ENCODE peak calls at places on chromosome 12, in six cellular contexts. I is kidney, S is ovary, U is left ventricle myocardium inferior, D is SK-N-SH, Z is endodermal cell. O is an unnamed sample. For H3K36me3, the result is how much of the 10 kb centered on the place peaks cover.

GRCh38 chr12:44507471-44507870 is 368.6 kb downstream of the NELL2 start:
- DNase-seq in S (no peak), Z (no peak), U (no peak), D (no peak), I (no peak), O (no peak)

GRCh38 chr12:3803865-3804472 is 51.1 kb upstream of the CRACR2A start:
- DNase-seq in D (peak), I (peak), Z (peak), U (peak), S (peak), O (peak)

GRCh38 chr12:30926243-30927209 is at the start of gene TSPAN11:
- DNase-seq in U (peak), S (peak), D (peak), Z (peak), I (peak), O (peak)

GRCh38 chr12:52086366-52086765 is 6.9 kb downstream of the SMIM41 start:
- DNase-seq in S (no peak), U (no peak), Z (no peak), I (peak), D (peak), O (no peak)

GRCh38 chr12:30829876-30830275 is 75.1 kb upstream of the CAPRIN2 start:
- DNase-seq in U (no peak), S (no peak), Z (peak), I (no peak), D (no peak), O (no peak)

GRCh38 chr12:132259364-132259871 is 70.0 kb downstream of the GALNT9 start:
- DNase-seq in Z (no peak), U (no peak), S (no peak), I (peak), D (no peak), O (no peak)

GRCh38 chr12:550473-551260 is 90.9 kb downstream of the B4GALNT3 start:
- DNase-seq in I (no peak), Z (no peak), S (no peak), D (no peak), U (peak), O (no peak)

GRCh38 chr12:68119250-68119649 is 40.3 kb downstream of the IFNG start:
- DNase-seq in U (no peak), I (no peak), Z (no peak), S (no peak), D (peak), O (no peak)

GRCh38 chr12:77943466-77943865 is 112.8 kb downstream of the NAV3 start:
- DNase-seq in S (no peak), D (no peak), U (no peak), Z (no peak), I (no peak), O (no peak)

GRCh38 chr12:22115711-22116110 is 69.7 kb downstream of the CMAS start:
- DNase-seq in U (no peak), D (no peak), Z (no peak), I (no peak), S (no peak), O (no peak)

GRCh38 chr12:89529738-89530137 is 3.9 kb upstream of the POC1B start:
- DNase-seq in Z (no peak), U (no peak), D (peak), I (no peak), S (no peak), O (peak)

GRCh38 chr12:109596418-109597244 is 23.0 kb downstream of the MVK start:
- DNase-seq in I (no peak), U (no peak), D (no peak), Z (peak), S (no peak), O (no peak)

GRCh38 chr12:10719482-10719881 is 3.6 kb downstream of the YBX3 start:
- DNase-seq in U (peak), D (no peak), Z (no peak), I (no peak), S (no peak), O (no peak)

GRCh38 chr12:5944688-5945070 is 380 bp downstream of the ANO2 start:
- DNase-seq in I (peak), Z (peak), U (no peak), S (no peak), D (no peak), O (no peak)

GRCh38 chr12:124359671-124360581 is 65.0 kb downstream of the RFLNA start:
- DNase-seq in S (peak), Z (no peak), U (peak), I (no peak), D (peak), O (peak)

GRCh38 chr12:22974865-22975264 is 349.9 kb downstream of the ETNK1 start:
- DNase-seq in Z (no peak), I (no peak), S (no peak), U (no peak), D (no peak), O (peak)

GRCh38 chr12:48003226-48004038 is 844 bp downstream of the COL2A1 start:
- DNase-seq in D (no peak), I (peak), S (no peak), U (no peak), Z (peak), O (peak)

GRCh38 chr12:89721291-89721987 is 12.8 kb upstream of the ATP2B1 start:
- DNase-seq in U (no peak), S (no peak), Z (no peak), I (no peak), D (no peak), O (no peak)

GRCh38 chr12:31006416-31007152 is 67.1 kb upstream of the DDX11 start:
- DNase-seq in D (no peak), Z (no peak), I (peak), S (no peak), U (no peak), O (no peak)

GRCh38 chr12:19683178-19683927 is 244.1 kb downstream of the AEBP2 start:
- DNase-seq in D (no peak), U (no peak), S (no peak), Z (no peak), I (no peak), O (no peak)

GRCh38 chr12:116867523-116867922 is 13.7 kb downstream of the HRK start:
- DNase-seq in S (no peak), D (no peak), U (no peak), I (peak), Z (no peak), O (no peak)

GRCh38 chr12:125050868-125051267 is 14.4 kb upstream of the AACS start:
- DNase-seq in U (no peak), Z (peak), S (no peak), D (no peak), I (no peak), O (no peak)

GRCh38 chr12:1531160-1531653 is 63.2 kb downstream of the FBXL14 start:
- DNase-seq in U (no peak), Z (peak), D (no peak), S (peak), I (no peak), O (no peak)

GRCh38 chr12:182381-182883 is 31.5 kb downstream of the SLC6A12 start:
- DNase-seq in U (peak), S (no peak), I (no peak), D (no peak), Z (no peak), O (no peak)

GRCh38 chr12:108777156-108777555 is 45.8 kb upstream of the CORO1C start:
- DNase-seq in Z (no peak), D (no peak), I (no peak), S (no peak), U (no peak), O (no peak)

GRCh38 chr12:3274664-3275063 is 197.5 kb downstream of the TSPAN9 start:
- DNase-seq in D (no peak), Z (no peak), S (no peak), U (peak), I (no peak), O (no peak)

GRCh38 chr12:68675098-68675842 is 11.5 kb upstream of the NUP107 start:
- DNase-seq in I (no peak), D (no peak), U (no peak), S (no peak), Z (peak), O (peak)

GRCh38 chr12:72346331-72346944 is 74.3 kb downstream of the TRHDE start:
- DNase-seq in I (no peak), D (peak), S (peak), Z (peak), U (no peak), O (peak)

GRCh38 chr12:69987453-69988102 is 162.6 kb downstream of the MYRFL start:
- DNase-seq in S (no peak), Z (no peak), D (no peak), U (no peak), I (no peak), O (peak)

GRCh38 chr12:103672401-103673119 is 85.5 kb downstream of the STAB2 start:
- DNase-seq in D (no peak), Z (no peak), I (no peak), S (no peak), U (no peak), O (no peak)

GRCh38 chr12:120447992-120448391 is 1.7 kb downstream of the GATC start:
- DNase-seq in U (no peak), I (no peak), S (no peak), D (no peak), Z (no peak), O (no peak)

GRCh38 chr12:120444676-120445075 is 1.5 kb downstream of the TRIAP1 start:
- DNase-seq in I (no peak), Z (no peak), D (no peak), U (no peak), S (no peak), O (no peak)

DNA sequence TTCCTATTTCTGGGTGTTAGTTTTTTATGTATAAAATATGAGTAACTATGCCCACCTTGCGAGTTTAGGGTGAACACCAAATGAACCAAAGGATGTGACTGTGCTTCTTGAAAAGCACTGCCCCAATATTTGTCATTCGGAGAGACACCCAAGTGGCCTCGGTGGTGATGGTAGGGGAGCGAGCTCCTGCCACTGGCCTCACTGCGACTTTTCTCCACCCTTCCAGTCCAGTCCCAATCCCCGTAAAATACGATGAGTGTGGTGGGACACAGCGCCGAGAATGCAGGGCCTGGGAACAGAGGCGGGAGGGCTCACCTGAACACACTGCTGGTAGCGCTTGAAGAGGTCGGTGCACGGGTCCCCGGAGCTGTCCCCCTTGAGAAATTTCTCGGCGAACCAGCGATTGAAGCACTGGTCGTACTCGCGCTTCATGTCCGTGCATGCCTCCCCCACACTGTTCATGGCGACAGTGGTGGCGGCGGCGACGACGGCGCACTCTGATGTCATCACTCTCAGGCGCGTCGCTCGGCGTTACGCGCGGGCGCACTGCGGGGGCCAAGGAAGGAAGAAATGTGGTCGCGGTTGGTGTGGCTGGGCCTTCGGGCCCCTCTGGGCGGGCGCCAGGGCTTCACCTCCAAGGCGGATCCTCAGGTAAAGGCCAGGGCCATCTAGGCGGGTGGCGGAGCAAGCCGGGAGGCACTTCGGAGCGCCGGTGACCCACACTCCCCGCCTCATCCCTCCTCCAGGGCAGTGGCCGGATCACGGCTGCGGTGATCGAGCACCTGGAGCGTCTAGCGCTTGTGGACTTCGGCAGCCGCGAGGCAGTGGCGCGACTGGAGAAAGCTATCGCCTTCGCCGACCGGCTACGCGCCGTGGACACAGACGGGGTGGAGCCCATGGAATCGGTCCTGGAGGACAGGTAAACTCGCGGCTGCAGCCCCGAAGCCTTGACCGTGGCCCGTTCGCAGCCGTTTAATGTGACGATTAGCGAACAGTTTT is at the start of the genes GATC and TRIAP1:
- DNase-seq in I (peak), U (peak), D (peak), Z (peak), S (peak), O (peak)
- H3K27ac ChIP-seq in I (peak), U (peak), D (peak), Z (peak), S (peak), O (peak)

DNA sequence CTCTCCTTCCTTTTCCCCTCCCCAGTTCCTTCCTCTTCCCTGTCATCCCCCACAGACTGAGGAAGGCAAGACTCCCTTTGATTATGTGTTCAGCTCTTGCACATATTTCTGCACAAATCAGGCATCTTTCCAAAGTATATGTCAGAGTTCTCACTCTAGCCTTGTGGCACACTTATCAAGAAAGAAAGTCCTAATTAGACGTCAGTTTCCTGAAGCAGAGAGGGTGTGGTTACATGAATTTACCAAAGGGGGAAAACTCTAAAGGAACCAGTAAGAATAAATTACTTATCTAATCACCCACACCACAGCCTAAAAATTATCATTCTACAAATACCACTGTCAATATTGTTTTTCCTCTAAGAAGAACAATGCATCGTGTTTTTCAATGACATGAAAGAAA is 120.7 kb upstream of the GRIP1 start:
- DNase-seq in S (no peak), Z (no peak), I (no peak), U (no peak), D (no peak), O (no peak)
- H3K4me3 ChIP-seq in S (no peak), Z (no peak), I (no peak), U (no peak), D (no peak), O (no peak)

GRCh38 chr12:128204725-128205124 is 62.2 kb upstream of the TMEM132C start:
- DNase-seq in S (no peak), I (no peak), D (no peak), Z (no peak), U (no peak), O (no peak)

GRCh38 chr12:128205145-128205544 is 61.8 kb upstream of the TMEM132C start:
- DNase-seq in D (no peak), Z (no peak), I (no peak), U (no peak), S (no peak), O (no peak)

DNA sequence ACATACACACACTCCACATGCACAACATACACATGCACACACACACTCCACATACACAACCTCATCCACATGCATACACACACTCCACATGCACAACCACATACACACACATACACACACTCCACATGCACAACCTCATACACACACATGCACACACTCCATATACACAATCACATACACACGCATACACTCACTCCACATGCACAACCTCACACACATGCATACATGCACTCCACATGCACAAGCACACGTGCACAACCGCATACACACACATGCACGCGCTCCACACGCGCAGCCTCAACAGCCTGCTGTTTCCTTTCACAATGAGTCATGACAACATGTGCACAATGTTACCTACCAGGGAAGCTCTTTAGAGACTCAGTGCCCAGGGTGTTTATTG is 61.2 kb upstream of the TMEM132C start:
- DNase-seq in D (no peak), Z (no peak), S (no peak), U (no peak), I (no peak), O (no peak)
- H3K36me3 ChIP-seq in D (under half), Z (under half), S (under half), U (under half), I (under half), O (under half)

DNA sequence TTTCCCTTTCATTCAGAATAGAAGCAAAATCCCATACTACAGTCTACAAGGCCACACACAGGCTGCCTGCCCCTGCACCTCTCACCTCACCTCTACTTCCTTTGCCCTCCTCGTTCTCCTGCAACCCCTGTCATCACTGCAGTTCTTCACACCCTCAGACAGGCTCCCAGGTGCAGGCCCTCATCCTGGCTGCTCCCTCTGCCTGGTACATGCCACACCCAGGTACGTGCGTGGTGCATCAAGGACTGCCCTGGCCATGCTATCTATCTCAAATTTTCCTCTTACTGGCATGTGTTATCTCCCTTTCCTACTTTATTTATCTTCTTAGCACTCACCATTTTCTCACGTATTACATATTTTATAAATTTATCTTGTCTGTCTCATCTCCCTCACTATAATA is 24.3 kb downstream of the TM7SF3 start:
- DNase-seq in S (no peak), I (no peak), Z (no peak), D (no peak), U (no peak), O (no peak)
- H3K27ac ChIP-seq in S (no peak), I (no peak), Z (no peak), D (no peak), U (no peak), O (no peak)

GRCh38 chr12:129371268-129371667 is 518.0 kb downstream of the GLT1D1 start:
- DNase-seq in Z (no peak), I (no peak), D (no peak), U (no peak), S (no peak), O (no peak)
- H3K4me3 ChIP-seq in Z (no peak), I (no peak), D (no peak), U (no peak), S (no peak), O (no peak)

GRCh38 chr12:15494329-15495046 is 172.2 kb downstream of the PTPRO start:
- DNase-seq in S (no peak), U (no peak), I (no peak), Z (no peak), D (no peak), O (no peak)
- H3K36me3 ChIP-seq in S (under half), U (under half), I (under half), Z (under half), D (under half), O (under half)

DNA sequence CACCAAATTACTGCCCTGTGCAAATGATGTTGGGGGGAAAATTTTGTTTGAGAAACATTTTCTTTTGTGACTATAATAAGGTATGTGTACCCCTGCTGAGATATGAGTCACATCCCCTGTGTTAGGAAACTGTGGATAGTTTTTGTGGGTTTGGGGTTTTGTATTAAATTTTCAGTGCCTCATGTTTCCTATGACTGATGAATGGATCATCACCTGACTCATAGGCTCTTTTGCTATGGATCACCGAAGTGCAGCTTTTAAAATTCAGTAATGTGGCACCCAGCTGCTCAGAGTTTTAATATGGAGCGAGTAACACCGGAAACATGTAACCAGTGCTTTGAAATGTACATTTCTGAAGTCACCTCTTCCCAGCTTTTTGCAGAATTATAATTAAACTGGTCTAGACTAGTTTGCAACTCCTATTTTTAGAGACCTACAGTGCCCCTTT is 167.4 kb upstream of the HMGA2 start:
- DNase-seq in D (no peak), I (no peak), Z (no peak), U (no peak), S (no peak), O (peak)
- H3K27ac ChIP-seq in D (peak), I (no peak), Z (no peak), U (no peak), S (no peak), O (peak)

O was measured in SJCRH30.